ENCODE peak calls at places on chromosomes 12 and 14, in four cellular contexts. One of them, this sample, is unnamed.

GRCh38 chr12:21308785-21309184 is 25.9 kb downstream of the SLCO1A2 start:
- DNase-seq in prostate gland: no peak
- DNase-seq in CD8-positive, alpha-beta T cell: no peak
- DNase-seq in IMR-90: no peak
- DNase-seq in this sample: no peak

GRCh38 chr12:119208626-119209061 is 29.9 kb downstream of the HSPB8 start:
- DNase-seq in prostate gland: peak; percentile 8
- DNase-seq in CD8-positive, alpha-beta T cell: no peak
- DNase-seq in IMR-90: peak; percentile 38
- DNase-seq in this sample: peak; percentile 28

GRCh38 chr14:74978416-74978947 is 23.1 kb upstream of the PGF start:
- DNase-seq in prostate gland: no peak
- DNase-seq in CD8-positive, alpha-beta T cell: no peak
- DNase-seq in IMR-90: no peak
- DNase-seq in this sample: no peak

GRCh38 chr12:105492591-105492990 is 162.1 kb downstream of the C12orf75 start:
- DNase-seq in prostate gland: no peak
- DNase-seq in CD8-positive, alpha-beta T cell: no peak
- DNase-seq in IMR-90: peak; percentile 43
- DNase-seq in this sample: no peak

GRCh38 chr12:127548123-127548553 is 718.8 kb upstream of the TMEM132C start:
- DNase-seq in prostate gland: no peak
- DNase-seq in CD8-positive, alpha-beta T cell: no peak
- DNase-seq in IMR-90: peak; percentile 72
- DNase-seq in this sample: no peak

GRCh38 chr12:34393821-34394150 is 371.5 kb downstream of the ALG10 start:
- DNase-seq in prostate gland: no peak
- DNase-seq in CD8-positive, alpha-beta T cell: no peak
- DNase-seq in IMR-90: no peak
- DNase-seq in this sample: peak; percentile 8

GRCh38 chr12:3243376-3244084 is 166.4 kb downstream of the TSPAN9 start:
- DNase-seq in prostate gland: no peak
- DNase-seq in CD8-positive, alpha-beta T cell: no peak
- DNase-seq in IMR-90: no peak
- DNase-seq in this sample: peak; percentile 22

GRCh38 chr12:29241821-29242591 is 92.9 kb downstream of the FAR2 start:
- DNase-seq in prostate gland: peak; percentile 11
- DNase-seq in CD8-positive, alpha-beta T cell: no peak
- DNase-seq in IMR-90: peak; percentile 80
- DNase-seq in this sample: no peak

GRCh38 chr14:103003850-103004249 is 53.5 kb downstream of the CDC42BPB start:
- DNase-seq in prostate gland: no peak
- DNase-seq in CD8-positive, alpha-beta T cell: no peak
- DNase-seq in IMR-90: no peak
- DNase-seq in this sample: no peak

GRCh38 chr12:84638811-84639368 is 273.7 kb downstream of the SLC6A15 start:
- DNase-seq in prostate gland: no peak
- DNase-seq in CD8-positive, alpha-beta T cell: no peak
- DNase-seq in IMR-90: peak; percentile 36
- DNase-seq in this sample: no peak

GRCh38 chr12:89650239-89650638 is 58.4 kb downstream of the ATP2B1 start:
- DNase-seq in prostate gland: no peak
- DNase-seq in CD8-positive, alpha-beta T cell: no peak
- DNase-seq in IMR-90: peak; percentile 5
- DNase-seq in this sample: no peak

GRCh38 chr14:54189358-54190354 is 207.2 kb upstream of the CDKN3 start:
- DNase-seq in prostate gland: no peak
- DNase-seq in CD8-positive, alpha-beta T cell: no peak
- DNase-seq in IMR-90: peak; percentile 83
- DNase-seq in this sample: no peak
- H3K4me3 ChIP-seq in prostate gland: no peak overlapping the region
- H3K4me3 ChIP-seq in CD8-positive, alpha-beta T cell: no peak overlapping the region
- H3K4me3 ChIP-seq in IMR-90: no peak overlapping the region
- H3K4me3 ChIP-seq in this sample: no peak overlapping the region

GRCh38 chr12:74646831-74647230 is 109.2 kb downstream of the ATXN7L3B start:
- DNase-seq in prostate gland: no peak
- DNase-seq in CD8-positive, alpha-beta T cell: no peak
- DNase-seq in IMR-90: no peak
- DNase-seq in this sample: no peak
- TF ChIP-seq CTCF in prostate gland: peak; percentile 17
- TF ChIP-seq CTCF in CD8-positive, alpha-beta T cell: no peak
- TF ChIP-seq CTCF in IMR-90: peak; percentile 9
- TF ChIP-seq CTCF in this sample: peak; percentile 31

GRCh38 chr12:85949253-85949652 is 75.2 kb downstream of the NTS start:
- DNase-seq in prostate gland: no peak
- DNase-seq in CD8-positive, alpha-beta T cell: no peak
- DNase-seq in IMR-90: no peak
- DNase-seq in this sample: no peak
- H3K4me3 ChIP-seq in prostate gland: no peak overlapping the region
- H3K4me3 ChIP-seq in CD8-positive, alpha-beta T cell: no peak overlapping the region
- H3K4me3 ChIP-seq in IMR-90: no peak overlapping the region
- H3K4me3 ChIP-seq in this sample: no peak overlapping the region

GRCh38 chr14:60515244-60515695 is 6.3 kb downstream of the SIX6 start:
- DNase-seq in prostate gland: no peak
- DNase-seq in CD8-positive, alpha-beta T cell: no peak
- DNase-seq in IMR-90: no peak
- DNase-seq in this sample: no peak
- TF ChIP-seq CTCF in prostate gland: no peak
- TF ChIP-seq CTCF in CD8-positive, alpha-beta T cell: no peak
- TF ChIP-seq CTCF in IMR-90: no peak
- TF ChIP-seq CTCF in this sample: no peak

DNA sequence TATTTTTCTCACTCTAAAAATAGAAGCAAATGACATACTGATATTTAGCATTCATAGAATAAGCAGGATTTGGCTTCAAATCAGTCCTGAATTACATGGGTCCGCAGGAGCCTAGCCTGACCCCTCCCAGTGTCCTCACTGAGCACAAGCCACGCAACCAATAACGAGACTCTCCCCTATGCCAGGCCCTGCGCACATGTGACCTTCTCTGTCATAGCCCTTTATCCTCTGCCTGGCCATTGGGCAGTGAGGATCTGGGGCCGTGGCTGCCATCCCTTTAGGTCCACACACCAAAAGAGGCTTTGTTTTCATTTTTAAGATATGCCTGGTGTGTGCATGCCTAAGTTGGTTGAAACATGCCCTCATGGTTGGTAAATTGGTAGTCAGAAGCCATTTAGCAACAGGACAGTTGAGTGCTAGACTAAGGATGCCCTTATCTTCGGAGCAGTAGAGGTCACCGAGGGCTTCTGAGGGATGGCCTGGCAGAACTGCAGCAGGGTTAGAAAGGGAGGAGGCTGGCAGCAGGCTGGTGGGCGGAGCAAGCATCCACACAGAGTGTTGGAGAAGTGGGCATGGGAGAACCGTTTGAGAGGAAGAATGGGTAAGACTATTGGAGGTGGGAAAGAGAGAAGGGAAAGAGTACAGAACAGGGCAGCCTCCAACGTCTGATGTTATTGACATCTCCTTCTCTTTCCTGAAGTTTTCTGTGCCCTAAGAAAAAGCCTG is 75.0 kb downstream of the SLC24A4 start:
- DNase-seq in prostate gland: no peak
- DNase-seq in CD8-positive, alpha-beta T cell: no peak
- DNase-seq in IMR-90: no peak
- DNase-seq in this sample: no peak
- H3K4me3 ChIP-seq in prostate gland: no peak overlapping the region
- H3K4me3 ChIP-seq in CD8-positive, alpha-beta T cell: no peak overlapping the region
- H3K4me3 ChIP-seq in IMR-90: no peak overlapping the region
- H3K4me3 ChIP-seq in this sample: no peak overlapping the region

GRCh38 chr14:54481695-54482094 is 7.1 kb downstream of the GMFB start:
- DNase-seq in prostate gland: no peak
- DNase-seq in CD8-positive, alpha-beta T cell: no peak
- DNase-seq in IMR-90: peak; percentile 11
- DNase-seq in this sample: no peak

GRCh38 chr14:54478621-54479215 is 10.1 kb downstream of the GMFB start:
- DNase-seq in prostate gland: no peak
- DNase-seq in CD8-positive, alpha-beta T cell: no peak
- DNase-seq in IMR-90: no peak
- DNase-seq in this sample: no peak

GRCh38 chr14:54483073-54483745 is 5.6 kb downstream of the GMFB start:
- DNase-seq in prostate gland: no peak
- DNase-seq in CD8-positive, alpha-beta T cell: no peak
- DNase-seq in IMR-90: no peak
- DNase-seq in this sample: no peak

GRCh38 chr14:54483848-54484247 is 4.9 kb downstream of the GMFB start:
- DNase-seq in prostate gland: no peak
- DNase-seq in CD8-positive, alpha-beta T cell: no peak
- DNase-seq in IMR-90: no peak
- DNase-seq in this sample: no peak

DNA sequence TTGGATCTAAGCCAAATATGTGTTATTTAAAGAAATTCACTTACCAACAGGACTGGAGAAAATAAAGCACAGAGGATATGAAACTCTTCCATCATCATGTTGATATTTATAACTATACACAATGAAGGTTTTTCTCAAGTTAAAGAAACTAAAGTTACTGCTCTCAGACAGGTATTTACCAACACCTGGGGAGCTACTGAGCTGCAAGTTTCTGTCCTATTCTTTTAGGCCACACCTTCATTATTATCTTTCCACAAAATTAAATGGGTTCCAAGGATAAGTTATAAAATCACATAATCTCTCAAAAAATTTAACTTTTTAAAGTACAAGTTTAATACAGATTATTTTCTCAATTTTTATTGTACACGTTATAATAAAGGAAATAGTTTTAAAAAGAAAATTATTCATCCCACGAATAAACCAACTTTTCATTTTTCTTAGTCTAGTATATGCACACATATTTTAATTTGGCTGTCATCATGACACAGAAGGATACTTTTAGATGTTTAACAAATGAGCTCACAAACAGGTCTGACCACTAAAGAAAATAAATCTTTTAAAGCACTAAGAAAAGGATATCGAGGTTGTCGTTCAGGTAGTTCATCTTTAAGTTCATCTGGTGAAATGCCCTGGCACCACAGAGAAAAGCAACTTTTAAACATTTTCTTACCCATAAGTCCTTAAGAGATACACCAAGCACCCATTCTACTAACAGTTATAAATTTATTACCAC is 7.8 kb downstream of the GMFB start:
- DNase-seq in prostate gland: no peak
- DNase-seq in CD8-positive, alpha-beta T cell: no peak
- DNase-seq in IMR-90: no peak
- DNase-seq in this sample: no peak
- TF ChIP-seq CTCF in prostate gland: no peak
- TF ChIP-seq CTCF in CD8-positive, alpha-beta T cell: no peak
- TF ChIP-seq CTCF in IMR-90: no peak
- TF ChIP-seq CTCF in this sample: no peak

GRCh38 chr12:99069371-99069770 is 424.3 kb downstream of the APAF1 start:
- DNase-seq in prostate gland: no peak
- DNase-seq in CD8-positive, alpha-beta T cell: no peak
- DNase-seq in IMR-90: no peak
- DNase-seq in this sample: no peak
- H3K4me3 ChIP-seq in prostate gland: no peak overlapping the region
- H3K4me3 ChIP-seq in CD8-positive, alpha-beta T cell: no peak overlapping the region
- H3K4me3 ChIP-seq in IMR-90: no peak overlapping the region
- H3K4me3 ChIP-seq in this sample: no peak overlapping the region

GRCh38 chr14:98412431-98412830 is 859.6 kb downstream of the BCL11B start:
- DNase-seq in prostate gland: no peak
- DNase-seq in CD8-positive, alpha-beta T cell: no peak
- DNase-seq in IMR-90: no peak
- DNase-seq in this sample: no peak
- TF ChIP-seq CTCF in prostate gland: no peak
- TF ChIP-seq CTCF in CD8-positive, alpha-beta T cell: no peak
- TF ChIP-seq CTCF in IMR-90: no peak
- TF ChIP-seq CTCF in this sample: no peak

GRCh38 chr12:24993756-24994155 is 44.9 kb upstream of the BCAT1 start:
- DNase-seq in prostate gland: no peak
- DNase-seq in CD8-positive, alpha-beta T cell: no peak
- DNase-seq in IMR-90: no peak
- DNase-seq in this sample: no peak
- H3K4me3 ChIP-seq in prostate gland: no peak overlapping the region
- H3K4me3 ChIP-seq in CD8-positive, alpha-beta T cell: no peak overlapping the region
- H3K4me3 ChIP-seq in IMR-90: no peak overlapping the region
- H3K4me3 ChIP-seq in this sample: no peak overlapping the region

This sample was measured in body of pancreas.